ENCODE peak calls at places on chromosomes 6 and 20, in four cellular contexts. One of them, this sample, is unnamed.

GRCh38 chr20:19974621-19975435 is 42.3 kb upstream of the NAA20 start:
- DNase-seq in ovary: peak; percentile 90
- DNase-seq in lung: peak; percentile 84
- DNase-seq in Panc1: no peak
- DNase-seq in this sample: no peak

GRCh38 chr20:49541733-49542513 is 26.0 kb downstream of the PTGIS start:
- DNase-seq in ovary: peak; percentile 84
- DNase-seq in Panc1: peak; percentile 56
- DNase-seq in lung: peak; percentile 56
- DNase-seq in this sample: peak; percentile 23

GRCh38 chr6:44335631-44336030 is 6.8 kb upstream of the SPATS1 start:
- DNase-seq in Panc1: no peak
- DNase-seq in lung: no peak
- DNase-seq in ovary: no peak
- DNase-seq in this sample: no peak

GRCh38 chr6:125759184-125759902 is 9.9 kb downstream of the HEY2 start:
- DNase-seq in lung: no peak
- DNase-seq in Panc1: no peak
- DNase-seq in ovary: no peak
- DNase-seq in this sample: no peak

GRCh38 chr20:57898332-57898731 is 188.5 kb upstream of the PMEPA1 start:
- DNase-seq in lung: no peak
- DNase-seq in Panc1: no peak
- DNase-seq in ovary: no peak
- DNase-seq in this sample: no peak

GRCh38 chr6:111418971-111419693 is 63.9 kb downstream of the REV3L start:
- DNase-seq in lung: no peak
- DNase-seq in Panc1: no peak
- DNase-seq in ovary: no peak
- DNase-seq in this sample: no peak

GRCh38 chr20:57130160-57130772 is 136.2 kb downstream of the BMP7 start:
- DNase-seq in lung: peak; percentile 33
- DNase-seq in Panc1: no peak
- DNase-seq in ovary: no peak
- DNase-seq in this sample: no peak

GRCh38 chr6:135285165-135285564 is 104.1 kb downstream of the MYB start:
- DNase-seq in lung: no peak
- DNase-seq in Panc1: no peak
- DNase-seq in ovary: no peak
- DNase-seq in this sample: no peak

DNA sequence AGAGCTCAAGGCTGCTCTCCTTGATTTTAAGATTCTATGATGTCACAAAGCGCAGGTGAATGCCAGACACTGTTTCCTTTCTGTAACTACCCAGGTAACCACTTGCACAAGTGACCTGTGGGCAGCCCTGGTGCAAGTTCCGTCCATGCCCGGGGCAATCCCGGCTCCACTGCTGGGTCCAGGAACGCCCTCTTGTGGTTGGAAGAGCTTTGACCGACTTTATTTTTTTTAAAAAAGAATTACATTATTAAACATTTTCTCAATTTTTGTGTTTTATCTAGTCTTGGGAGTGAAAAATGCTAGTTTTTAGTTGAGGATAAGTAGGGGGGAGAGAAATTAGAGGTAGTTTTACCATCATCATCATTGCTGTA is 695.2 kb downstream of the QKI start:
- DNase-seq in ovary: no peak
- DNase-seq in lung: no peak
- DNase-seq in Panc1: no peak
- DNase-seq in this sample: no peak
- H3K27ac ChIP-seq in ovary: no peak overlapping the region
- H3K27ac ChIP-seq in lung: no peak overlapping the region
- H3K27ac ChIP-seq in Panc1: no peak overlapping the region
- H3K27ac ChIP-seq in this sample: no peak overlapping the region

GRCh38 chr20:23031346-23031745 is 3.8 kb upstream of the SSTR4 start:
- DNase-seq in Panc1: no peak
- DNase-seq in ovary: no peak
- DNase-seq in lung: no peak
- DNase-seq in this sample: no peak
- H3K27me3 ChIP-seq in Panc1: peaks cover 5% of the 10 kb centered on the region
- H3K27me3 ChIP-seq in ovary: no peaks in the 10 kb centered on the region
- H3K27me3 ChIP-seq in lung: no peaks in the 10 kb centered on the region
- H3K27me3 ChIP-seq in this sample: no peaks in the 10 kb centered on the region

GRCh38 chr6:158654960-158655485 is 5.2 kb downstream of the SYTL3 start:
- DNase-seq in ovary: no peak
- DNase-seq in Panc1: no peak
- DNase-seq in lung: peak; percentile 64
- DNase-seq in this sample: peak; percentile 45
- H3K27ac ChIP-seq in ovary: no peak overlapping the region
- H3K27ac ChIP-seq in Panc1: no peak overlapping the region
- H3K27ac ChIP-seq in lung: peak overlapping the region; percentile 69
- H3K27ac ChIP-seq in this sample: peak overlapping the region; percentile 96

GRCh38 chr20:44033873-44034272 is 119.2 kb downstream of the TOX2 start:
- DNase-seq in lung: no peak
- DNase-seq in ovary: no peak
- DNase-seq in Panc1: no peak
- DNase-seq in this sample: no peak

GRCh38 chr20:44032583-44033138 is 118.0 kb downstream of the TOX2 start:
- DNase-seq in Panc1: no peak
- DNase-seq in ovary: no peak
- DNase-seq in lung: no peak
- DNase-seq in this sample: no peak

GRCh38 chr20:44034451-44034850 is 119.8 kb downstream of the TOX2 start:
- DNase-seq in Panc1: no peak
- DNase-seq in lung: no peak
- DNase-seq in ovary: no peak
- DNase-seq in this sample: no peak

GRCh38 chr20:44031822-44032582 is 117.3 kb downstream of the TOX2 start:
- DNase-seq in ovary: no peak
- DNase-seq in lung: no peak
- DNase-seq in Panc1: no peak
- DNase-seq in this sample: no peak

GRCh38 chr20:44033344-44033743 is 118.7 kb downstream of the TOX2 start:
- DNase-seq in ovary: no peak
- DNase-seq in lung: no peak
- DNase-seq in Panc1: no peak
- DNase-seq in this sample: no peak
- H3K27me3 ChIP-seq in ovary: no peaks in the 10 kb centered on the region
- H3K27me3 ChIP-seq in lung: no peaks in the 10 kb centered on the region
- H3K27me3 ChIP-seq in Panc1: no peaks in the 10 kb centered on the region
- H3K27me3 ChIP-seq in this sample: no peaks in the 10 kb centered on the region

DNA sequence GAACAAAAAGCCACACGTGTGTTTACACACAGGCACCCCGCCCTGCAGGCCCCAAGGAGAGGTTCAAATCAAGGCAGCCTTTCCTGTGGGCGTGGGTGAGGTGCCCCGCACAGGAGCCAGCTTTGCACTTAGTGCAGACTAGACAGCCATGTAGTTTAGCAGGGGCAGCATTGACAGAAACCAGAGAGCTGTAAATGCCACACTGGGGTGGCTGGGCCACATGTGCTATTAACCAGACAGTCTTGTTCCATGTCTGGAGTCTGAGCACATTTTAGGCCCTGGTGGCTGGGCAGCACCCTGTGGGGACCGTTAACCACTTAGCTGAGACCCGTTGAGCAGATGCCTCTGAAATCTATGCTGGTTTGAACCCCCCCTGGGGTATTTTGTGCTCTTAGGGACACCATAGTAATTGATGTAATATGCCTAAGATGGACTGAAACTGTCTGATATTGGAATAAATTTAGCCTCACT is 106.3 kb upstream of the KCNG1 start:
- DNase-seq in Panc1: no peak
- DNase-seq in lung: no peak
- DNase-seq in ovary: no peak
- DNase-seq in this sample: no peak
- H3K27ac ChIP-seq in Panc1: no peak overlapping the region
- H3K27ac ChIP-seq in lung: no peak overlapping the region
- H3K27ac ChIP-seq in ovary: no peak overlapping the region
- H3K27ac ChIP-seq in this sample: no peak overlapping the region

DNA sequence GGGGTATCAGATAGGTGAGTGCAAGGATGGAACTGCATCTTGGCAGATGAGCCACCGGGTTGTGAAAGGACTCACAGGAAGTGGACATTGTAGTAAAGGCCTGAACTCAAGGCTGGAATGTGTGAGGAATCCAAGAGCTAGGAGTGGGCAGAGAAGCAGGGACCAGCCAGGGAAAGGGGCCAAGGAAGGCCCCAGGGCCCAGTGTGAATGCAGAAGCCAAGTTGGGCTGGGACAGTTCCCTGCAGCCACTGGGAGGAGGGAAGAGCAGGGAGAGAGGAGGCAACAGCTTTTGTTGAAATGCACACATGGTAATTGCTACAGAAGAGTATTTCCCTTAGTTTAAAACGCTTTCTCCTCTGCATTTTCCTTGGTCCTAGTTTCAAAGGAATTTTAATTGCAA is 34.6 kb downstream of the CDH22 start:
- DNase-seq in Panc1: no peak
- DNase-seq in ovary: no peak
- DNase-seq in lung: no peak
- DNase-seq in this sample: no peak
- H3K27me3 ChIP-seq in Panc1: peaks cover 12% of the 10 kb centered on the region
- H3K27me3 ChIP-seq in ovary: no peaks in the 10 kb centered on the region
- H3K27me3 ChIP-seq in lung: peaks cover 11% of the 10 kb centered on the region
- H3K27me3 ChIP-seq in this sample: no peaks in the 10 kb centered on the region

DNA sequence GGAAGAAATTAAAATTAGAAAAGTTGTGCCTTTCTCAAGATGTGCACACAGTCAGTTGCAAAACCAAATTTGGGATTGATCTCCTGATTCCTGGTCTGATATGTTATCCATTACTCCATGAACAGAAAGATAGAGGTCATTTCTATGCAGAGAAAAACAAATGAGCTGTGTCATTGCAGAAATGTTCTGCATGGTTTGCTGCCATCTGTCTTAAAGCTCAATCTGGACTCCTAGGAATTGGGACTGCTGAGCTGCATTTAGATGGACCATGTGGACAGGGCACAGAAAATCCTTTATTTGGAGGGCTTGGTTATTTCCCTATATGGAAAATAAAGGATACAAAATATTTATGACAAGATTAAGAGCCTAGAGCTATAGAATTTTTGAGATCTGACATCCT is 91.2 kb downstream of the ADGRB3 start:
- DNase-seq in ovary: no peak
- DNase-seq in Panc1: no peak
- DNase-seq in lung: no peak
- DNase-seq in this sample: no peak
- H3K27ac ChIP-seq in ovary: no peak overlapping the region
- H3K27ac ChIP-seq in Panc1: no peak overlapping the region
- H3K27ac ChIP-seq in lung: no peak overlapping the region
- H3K27ac ChIP-seq in this sample: no peak overlapping the region

GRCh38 chr6:50718058-50718457 is 4.7 kb downstream of the TFAP2D start:
- DNase-seq in lung: no peak
- DNase-seq in ovary: no peak
- DNase-seq in Panc1: no peak
- DNase-seq in this sample: no peak

GRCh38 chr6:50722829-50723562 is 9.7 kb downstream of the TFAP2D start:
- DNase-seq in ovary: no peak
- DNase-seq in Panc1: no peak
- DNase-seq in lung: no peak
- DNase-seq in this sample: no peak

GRCh38 chr6:50718566-50718965 is 5.2 kb downstream of the TFAP2D start:
- DNase-seq in lung: no peak
- DNase-seq in Panc1: no peak
- DNase-seq in ovary: no peak
- DNase-seq in this sample: no peak

GRCh38 chr6:50721978-50722377 is 8.7 kb downstream of the TFAP2D start:
- DNase-seq in Panc1: no peak
- DNase-seq in ovary: no peak
- DNase-seq in lung: no peak
- DNase-seq in this sample: no peak

GRCh38 chr6:50720623-50721022 is 7.3 kb downstream of the TFAP2D start:
- DNase-seq in Panc1: no peak
- DNase-seq in lung: no peak
- DNase-seq in ovary: no peak
- DNase-seq in this sample: no peak
- H3K27me3 ChIP-seq in Panc1: peaks cover 26% of the 10 kb centered on the region
- H3K27me3 ChIP-seq in lung: peaks cover 15% of the 10 kb centered on the region
- H3K27me3 ChIP-seq in ovary: no peaks in the 10 kb centered on the region
- H3K27me3 ChIP-seq in this sample: no peaks in the 10 kb centered on the region